ENCODE peak calls at places on chromosomes 11 and 22, in ten cellular contexts. Q is frontal cortex; T is iPS DF 6.9; I is neural progenitor cell; S is SHP77 treated with DMSO at 0.1 percent for 48 hours; V is Caco-2; O is GM04504; U is nucleus accumbens; B is stimulated activated CD4-positive, alpha-beta T cell treated with anti-CD3 and anti-CD28 coated beads, TNF-alpha, amount 100 ng/mL, for 48 hours; G is RKO. H is an unnamed sample.

GRCh38 chr11:17513853-17514252 is 30.4 kb downstream of the USH1C start:
- DNase-seq in B (no peak), O (no peak), S (no peak), U (no peak), T (no peak), G (peak; percentile 24), Q (no peak), V (no peak), I (no peak), H (no peak)

GRCh38 chr11:96356837-96357236 is 13.8 kb upstream of the MAML2 start:
- DNase-seq in G (no peak), Q (no peak), T (no peak), O (no peak), S (no peak), U (no peak), I (no peak), B (no peak), V (no peak), H (no peak)

GRCh38 chr11:12712132-12712531 is 37.9 kb downstream of the TEAD1 start:
- DNase-seq in I (no peak), S (no peak), T (no peak), B (no peak), O (no peak), U (no peak), V (no peak), G (no peak), Q (no peak), H (no peak)

GRCh38 chr22:50169774-50170341 is 673 bp upstream of the PANX2 start:
- DNase-seq in T (no peak), O (no peak), Q (no peak), U (no peak), V (no peak), G (no peak), B (peak; percentile 32), I (peak; percentile 58), S (peak; percentile 15), H (peak; percentile 80)

GRCh38 chr11:12204506-12204905 is 94.1 kb downstream of the MICAL2 start:
- DNase-seq in Q (no peak), S (no peak), G (no peak), O (no peak), V (no peak), I (no peak), U (no peak), T (no peak), B (no peak), H (no peak)

GRCh38 chr11:110467556-110467955 is 37.8 kb downstream of the FDX1 start:
- DNase-seq in G (no peak), V (no peak), I (no peak), T (no peak), Q (no peak), U (no peak), O (no peak), S (no peak), B (no peak), H (no peak)

GRCh38 chr11:20043992-20044391 is 116.3 kb downstream of the DBX1 start:
- DNase-seq in I (no peak), B (no peak), V (no peak), S (no peak), U (no peak), G (no peak), T (no peak), Q (no peak), O (no peak), H (no peak)

GRCh38 chr11:58905141-58905715 is 34.1 kb upstream of the GLYATL1 start:
- DNase-seq in Q (peak; percentile 34), T (no peak), S (no peak), O (no peak), U (peak; percentile 46), V (no peak), B (no peak), I (peak; percentile 81), G (no peak), H (peak; percentile 75)

GRCh38 chr11:60887531-60887930 is 18.9 kb downstream of the PRPF19 start:
- DNase-seq in T (peak; percentile 33), G (peak; percentile 39), S (peak; percentile 39), U (no peak), V (peak; percentile 67), Q (peak; percentile 44), B (no peak), I (peak; percentile 70), O (peak; percentile 31), H (peak; percentile 63)

GRCh38 chr22:16970446-16970845 is 37.6 kb downstream of the GAB4 start:
- DNase-seq in V (no peak), Q (no peak), G (no peak), B (no peak), I (no peak), U (no peak), O (no peak), T (no peak), S (no peak), H (no peak)